ENCODE peak calls at places on chromosomes 5 and 9, in nine cellular contexts. T is left ventricle myocardium inferior, R is ovary, K is mammary epithelial cell, I is heart left ventricle, C is hepatocyte, O is bronchial epithelial cell, U is cardiac muscle cell, D is lower lobe of right lung. P is an unnamed sample. For H3K27me3, the result is how much of the 10 kb centered on the place peaks cover.

GRCh38 chr9:93677641-93678136 is 101.3 kb downstream of the PHF2 start:
- DNase-seq in U (no peak), R (peak), O (no peak), D (peak), T (peak), I (peak), C (no peak), K (no peak), P (no peak)

GRCh38 chr5:13994606-13995336 is 50.3 kb upstream of the DNAH5 start:
- DNase-seq in I (no peak), R (no peak), C (no peak), T (no peak), K (no peak), U (no peak), D (no peak), O (no peak), P (no peak)

GRCh38 chr9:101791533-101791932 is 53.1 kb upstream of the GRIN3A start:
- DNase-seq in O (no peak), I (no peak), K (no peak), U (no peak), D (no peak), T (no peak), R (no peak), C (no peak), P (no peak)

GRCh38 chr5:170154744-170155143 is 49.0 kb downstream of the FOXI1 start:
- DNase-seq in K (no peak), D (no peak), I (no peak), U (no peak), R (no peak), O (no peak), C (no peak), T (no peak), P (no peak)

GRCh38 chr5:179135006-179135405 is 74.8 kb downstream of the ZNF354C start:
- DNase-seq in D (peak), R (no peak), O (no peak), K (no peak), U (no peak), C (no peak), T (no peak), I (no peak), P (no peak)

GRCh38 chr9:93950619-93951601 is 4.2 kb downstream of the BARX1 start:
- DNase-seq in U (no peak), D (no peak), O (no peak), T (no peak), C (peak), I (no peak), K (peak), R (no peak), P (no peak)

GRCh38 chr5:176890455-176891330 is 8.5 kb downstream of the HK3 start:
- DNase-seq in U (no peak), D (no peak), T (no peak), K (no peak), O (no peak), C (no peak), I (no peak), R (no peak), P (no peak)

GRCh38 chr9:849431-849830 is 7.9 kb downstream of the DMRT1 start:
- DNase-seq in K (no peak), C (no peak), T (no peak), D (no peak), I (no peak), U (no peak), R (no peak), O (no peak), P (no peak)

GRCh38 chr5:168302785-168303184 is 11.3 kb downstream of the WWC1 start:
- DNase-seq in C (no peak), R (no peak), U (no peak), K (peak), D (no peak), O (peak), T (no peak), I (no peak), P (no peak)

GRCh38 chr9:132582786-132583583 is 579 bp downstream of the BARHL1 start:
- DNase-seq in C (no peak), I (no peak), K (no peak), O (no peak), D (no peak), R (no peak), U (no peak), T (no peak), P (no peak)

GRCh38 chr5:61768692-61769281 is 436.7 kb downstream of the ZSWIM6 start:
- DNase-seq in C (peak), U (no peak), R (no peak), I (no peak), T (no peak), O (peak), D (no peak), K (peak), P (peak)

GRCh38 chr5:109880907-109881685 is 191.4 kb downstream of the MAN2A1 start:
- DNase-seq in U (peak), T (no peak), I (no peak), C (no peak), O (no peak), K (no peak), R (no peak), D (no peak), P (no peak)

GRCh38 chr9:129496187-129497063 is 124.5 kb downstream of the C9orf50 start:
- DNase-seq in C (peak), O (peak), D (peak), T (peak), R (peak), K (peak), U (peak), I (peak), P (peak)

GRCh38 chr5:114332493-114332892 is 29.4 kb upstream of the KCNN2 start:
- DNase-seq in C (no peak), I (no peak), D (no peak), R (no peak), K (no peak), U (no peak), T (no peak), O (no peak), P (no peak)

GRCh38 chr5:114327987-114328386 is 33.9 kb upstream of the KCNN2 start:
- DNase-seq in T (no peak), C (no peak), D (no peak), I (no peak), O (no peak), R (no peak), U (no peak), K (no peak), P (no peak)

GRCh38 chr5:114332925-114333324 is 28.9 kb upstream of the KCNN2 start:
- DNase-seq in T (no peak), I (no peak), R (no peak), U (no peak), D (no peak), C (no peak), O (no peak), K (no peak), P (no peak)

GRCh38 chr5:114335391-114335790 is 26.5 kb upstream of the KCNN2 start:
- DNase-seq in O (no peak), T (no peak), D (no peak), U (no peak), I (no peak), K (no peak), C (no peak), R (no peak), P (no peak)

DNA sequence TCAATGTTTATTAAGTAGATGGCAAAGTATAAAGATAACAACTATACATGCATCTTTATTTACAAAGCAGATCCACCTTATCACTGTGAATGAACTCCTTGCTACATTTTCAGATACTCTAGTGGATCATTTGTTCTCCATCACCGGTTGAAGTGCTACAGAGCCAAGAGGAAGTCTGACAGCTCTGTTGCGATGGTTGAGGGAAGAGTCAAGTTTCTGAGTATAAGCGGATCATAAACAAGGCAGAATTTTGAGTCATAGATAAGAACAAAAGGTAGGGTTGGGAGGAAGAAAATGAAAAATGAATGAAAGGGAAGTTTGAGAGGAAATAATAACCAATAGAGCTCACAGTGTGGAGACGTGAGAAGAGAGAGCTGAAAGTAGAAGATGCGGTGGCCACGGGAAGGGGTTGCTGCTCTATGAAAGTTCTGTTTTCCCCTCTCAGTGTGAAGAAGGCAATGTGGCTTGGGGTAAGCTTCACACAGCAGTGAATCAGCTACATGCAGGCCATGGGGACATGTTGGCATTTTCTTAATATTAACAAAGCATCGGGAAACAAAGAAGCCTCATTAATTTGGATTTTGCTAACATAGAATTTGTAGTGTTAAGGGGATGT is 30.8 kb upstream of the KCNN2 start:
- DNase-seq in T (no peak), K (no peak), D (no peak), I (no peak), O (no peak), C (no peak), U (no peak), R (no peak), P (no peak)
- H3K4me3 ChIP-seq in T (no peak), K (no peak), D (no peak), I (no peak), O (no peak), C (no peak), U (no peak), R (no peak), P (no peak)

DNA sequence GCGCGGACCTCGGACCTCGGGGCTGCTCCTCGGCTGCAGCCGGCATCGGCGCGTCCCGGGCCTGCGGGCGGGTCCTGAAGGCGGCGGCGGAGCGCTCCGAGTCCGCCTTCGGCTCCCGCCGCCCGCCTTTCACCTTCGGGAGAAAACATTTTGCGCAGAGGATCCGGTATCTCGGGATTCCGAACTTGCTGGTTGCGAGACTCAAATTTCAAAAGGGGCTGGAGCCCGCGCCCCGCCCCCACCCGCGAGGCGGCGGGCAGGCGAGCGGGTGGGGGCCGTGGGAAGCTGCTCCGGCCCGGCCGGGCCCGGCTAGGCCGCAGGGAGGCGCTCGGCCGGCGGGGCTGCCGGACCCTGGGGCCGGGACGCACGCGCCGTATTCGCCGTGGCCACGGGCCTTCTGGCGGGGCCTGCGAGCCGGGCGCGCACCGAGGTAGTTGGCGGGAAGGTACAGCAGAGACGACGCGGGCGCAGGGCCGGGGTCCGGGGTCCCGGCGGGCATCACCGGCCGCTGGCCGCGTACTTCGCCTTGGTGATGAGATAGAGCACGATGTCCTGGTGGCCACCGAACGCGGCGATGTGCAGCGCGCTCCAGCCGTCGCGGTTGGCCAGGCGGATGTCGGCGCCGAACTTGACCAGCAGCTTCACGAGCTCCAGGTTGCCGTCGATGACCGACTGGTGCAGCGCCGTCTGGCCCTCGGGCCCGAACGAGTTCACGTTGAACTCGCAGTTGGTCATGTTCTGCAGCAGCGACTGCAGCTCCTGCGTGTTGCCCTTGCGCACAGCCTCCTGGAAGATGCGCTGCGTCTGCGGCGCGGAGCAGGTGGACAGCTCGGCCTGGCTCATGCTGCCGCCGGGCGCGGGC is 754 bp downstream of the NRARP start:
- DNase-seq in O (no peak), T (peak), R (peak), C (peak), D (peak), K (peak), U (peak), I (peak), P (peak)
- TF ChIP-seq CTCF in O (peak), T (peak), R (no peak), C (peak), D (peak), K (no peak), U (no peak), I (no peak), P (no peak)

GRCh38 chr5:115815693-115816225 is 700 bp downstream of the CDO1 start:
- DNase-seq in T (peak), D (no peak), K (no peak), C (peak), O (no peak), R (peak), U (peak), I (peak), P (no peak)
- H3K27me3 ChIP-seq in T (half or more), D (half or more), K (under half), C (under half), O (under half), R (under half), U (under half), I (under half), P (half or more)

DNA sequence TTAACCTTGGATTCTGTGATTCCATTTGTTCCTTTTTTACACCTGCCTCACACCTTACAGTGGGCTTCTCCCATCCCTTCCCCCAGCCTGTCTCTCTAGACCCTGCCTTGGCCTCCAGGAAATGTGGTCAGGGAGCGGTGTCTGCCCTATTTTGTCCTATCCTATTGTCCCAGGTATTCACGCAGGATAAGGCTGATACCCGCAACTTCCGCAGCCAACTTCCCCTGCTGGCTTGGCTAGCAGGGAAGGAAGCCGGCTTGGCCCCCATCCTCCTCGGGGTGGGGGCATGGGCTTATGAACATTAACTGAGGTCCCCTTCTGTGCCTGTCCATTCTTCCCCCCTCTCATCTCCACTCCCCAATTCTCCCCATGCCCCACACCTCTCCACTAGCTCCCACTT is 3.5 kb downstream of the CSF1R start:
- DNase-seq in R (no peak), C (no peak), I (peak), O (no peak), K (no peak), D (no peak), U (no peak), T (no peak), P (no peak)
- H3K4me3 ChIP-seq in R (no peak), C (no peak), I (peak), O (no peak), K (no peak), D (peak), U (no peak), T (peak), P (no peak)

GRCh38 chr5:135654646-135655045 is 75.9 kb upstream of the CXCL14 start:
- DNase-seq in I (no peak), D (no peak), T (no peak), C (no peak), U (no peak), K (peak), O (no peak), R (no peak), P (no peak)
- TF ChIP-seq CTCF in I (no peak), D (no peak), T (no peak), C (no peak), U (no peak), K (no peak), O (no peak), R (no peak), P (no peak)

DNA sequence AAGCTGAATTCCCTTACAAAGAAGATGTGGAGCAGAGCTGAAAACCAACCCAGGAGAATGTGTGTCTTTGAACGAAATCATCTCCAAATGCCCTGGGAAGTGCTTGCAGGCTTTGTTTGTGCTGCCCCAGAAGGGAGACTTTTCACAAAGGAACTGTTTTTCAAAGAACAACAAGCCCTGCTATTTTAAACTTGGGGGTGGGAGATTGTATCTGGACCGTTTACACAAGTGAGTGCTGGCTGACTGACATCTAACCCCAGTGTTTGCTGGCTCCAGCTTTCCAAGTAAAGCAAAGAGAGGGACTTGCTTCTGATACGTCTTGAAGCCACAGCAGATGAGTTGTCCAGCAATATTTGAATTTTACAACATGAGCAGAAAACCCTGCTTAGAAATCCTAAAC is 1.6 kb downstream of the ADAMTS12 start:
- DNase-seq in D (no peak), I (no peak), R (no peak), C (no peak), T (no peak), O (no peak), U (peak), K (no peak), P (no peak)
- H3K27me3 ChIP-seq in D (under half), I (under half), R (under half), C (under half), T (half or more), O (under half), U (under half), K (under half), P (under half)

P was measured in BE2C.